ENCODE peak calls at places on chromosomes 12 and 14, in eight cellular contexts. L, T, Q, O, Z, Y, W and G are unnamed samples.

GRCh38 chr12:51009038-51009437 is 17.1 kb downstream of the SLC11A2 start:
- DNase-seq in Q (peak), Z (peak), O (no peak), T (peak), Y (no peak), W (peak), L (peak), G (peak)

GRCh38 chr14:94388027-94388895 is at the start of gene SERPINA1:
- DNase-seq in W (no peak), T (no peak), O (no peak), Z (peak), L (peak), Y (no peak), Q (peak), G (peak)

GRCh38 chr12:19643635-19644034 is 204.3 kb downstream of the AEBP2 start:
- DNase-seq in O (peak), T (no peak), Z (no peak), W (no peak), L (no peak), Y (peak), Q (no peak), G (peak)

GRCh38 chr14:48936881-48937280 is 649.3 kb downstream of the RPS29 start:
- DNase-seq in Q (no peak), Y (no peak), Z (no peak), L (no peak), T (no peak), W (no peak), O (no peak), G (no peak)

GRCh38 chr12:31412292-31412801 is 86.4 kb upstream of the SINHCAF start:
- DNase-seq in Q (no peak), T (no peak), Z (no peak), Y (no peak), O (no peak), L (no peak), W (no peak), G (no peak)

GRCh38 chr12:66803972-66804371 is 125.1 kb upstream of the GRIP1 start:
- DNase-seq in Z (no peak), L (no peak), O (no peak), Q (no peak), Y (no peak), W (no peak), T (no peak), G (no peak)

GRCh38 chr12:7806863-7807487 is 17.8 kb downstream of the NANOG start:
- DNase-seq in Q (peak), Y (peak), L (no peak), W (peak), T (peak), Z (no peak), O (peak), G (no peak)

GRCh38 chr12:71556471-71556870 is 107.2 kb downstream of the ZFC3H1 start:
- DNase-seq in W (no peak), O (no peak), Y (no peak), T (no peak), L (no peak), Z (no peak), Q (no peak), G (no peak)

GRCh38 chr14:24576178-24576577 is at the start of gene CTSG:
- DNase-seq in Y (no peak), Z (no peak), O (no peak), L (no peak), T (no peak), W (no peak), Q (no peak), G (no peak)

GRCh38 chr12:14185441-14186192 is 179.9 kb upstream of the ATF7IP start:
- DNase-seq in Y (peak), O (peak), L (no peak), Q (peak), Z (no peak), T (peak), W (no peak), G (no peak)

GRCh38 chr14:75293920-75294648 is 15.5 kb downstream of the FOS start:
- DNase-seq in T (peak), L (peak), O (peak), W (peak), Y (peak), Q (peak), Z (peak), G (peak)
- TF ChIP-seq POLR2AphosphoS5 in T (peak), L (peak), O (peak), W (peak), Y (peak), Q (peak), Z (peak), G (peak)

GRCh38 chr12:58774731-58775130 is 145.6 kb downstream of the LRIG3 start:
- DNase-seq in O (no peak), W (no peak), Y (no peak), Q (no peak), T (no peak), L (no peak), Z (no peak), G (no peak)
- H3K4me3 ChIP-seq in O (no peak), W (no peak), Y (no peak), Q (no peak), T (no peak), L (no peak), Z (no peak), G (no peak)

DNA sequence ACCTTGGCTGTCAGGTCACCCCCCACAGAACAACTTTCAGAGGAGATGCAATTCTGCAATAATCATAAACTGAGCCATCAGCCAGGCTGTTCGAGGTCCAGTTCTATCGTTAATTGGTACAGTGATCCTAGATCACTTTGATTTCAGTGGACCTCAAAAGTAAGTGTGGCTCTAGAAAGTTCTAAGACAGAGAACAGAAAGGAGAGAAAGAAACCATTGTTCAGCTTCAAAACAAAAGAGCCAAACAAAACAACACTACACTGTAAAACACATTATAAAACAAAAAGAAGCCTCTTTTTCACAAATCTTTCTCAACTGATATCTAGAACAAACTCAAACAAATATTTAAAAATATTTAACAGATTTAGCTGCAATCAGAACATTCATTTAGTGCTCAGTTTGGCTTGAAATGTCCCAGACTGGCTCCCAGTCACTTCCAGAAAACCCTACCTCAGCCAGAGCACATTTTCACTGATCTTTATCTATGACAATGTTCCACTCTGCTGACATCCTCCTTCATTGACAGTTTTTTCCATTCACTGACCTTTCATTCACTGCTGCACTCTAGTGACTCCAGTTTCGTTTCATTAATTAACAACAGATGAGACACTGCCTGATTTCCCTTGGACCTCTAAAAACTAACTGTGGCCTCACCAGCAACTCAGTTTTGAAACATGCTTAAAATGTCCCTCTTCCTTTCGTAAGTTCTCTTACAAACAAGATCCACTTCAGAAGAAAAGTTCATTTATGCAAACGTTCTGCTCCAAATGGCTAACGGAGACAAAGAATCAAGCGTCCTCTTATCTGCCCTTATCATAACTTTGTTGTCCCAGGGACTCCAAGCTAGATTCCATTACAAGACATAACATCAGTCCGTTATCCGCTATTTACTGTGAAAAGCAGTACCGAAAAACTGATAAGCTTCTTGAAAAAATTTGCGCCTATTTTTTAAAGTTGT is 56.8 kb downstream of the DUSP16 start:
- DNase-seq in T (no peak), O (peak), Q (no peak), Y (peak), L (no peak), Z (no peak), W (no peak), G (no peak)
- TF ChIP-seq POLR2AphosphoS5 in T (peak), O (no peak), Q (no peak), Y (no peak), L (peak), Z (no peak), W (peak), G (peak)

DNA sequence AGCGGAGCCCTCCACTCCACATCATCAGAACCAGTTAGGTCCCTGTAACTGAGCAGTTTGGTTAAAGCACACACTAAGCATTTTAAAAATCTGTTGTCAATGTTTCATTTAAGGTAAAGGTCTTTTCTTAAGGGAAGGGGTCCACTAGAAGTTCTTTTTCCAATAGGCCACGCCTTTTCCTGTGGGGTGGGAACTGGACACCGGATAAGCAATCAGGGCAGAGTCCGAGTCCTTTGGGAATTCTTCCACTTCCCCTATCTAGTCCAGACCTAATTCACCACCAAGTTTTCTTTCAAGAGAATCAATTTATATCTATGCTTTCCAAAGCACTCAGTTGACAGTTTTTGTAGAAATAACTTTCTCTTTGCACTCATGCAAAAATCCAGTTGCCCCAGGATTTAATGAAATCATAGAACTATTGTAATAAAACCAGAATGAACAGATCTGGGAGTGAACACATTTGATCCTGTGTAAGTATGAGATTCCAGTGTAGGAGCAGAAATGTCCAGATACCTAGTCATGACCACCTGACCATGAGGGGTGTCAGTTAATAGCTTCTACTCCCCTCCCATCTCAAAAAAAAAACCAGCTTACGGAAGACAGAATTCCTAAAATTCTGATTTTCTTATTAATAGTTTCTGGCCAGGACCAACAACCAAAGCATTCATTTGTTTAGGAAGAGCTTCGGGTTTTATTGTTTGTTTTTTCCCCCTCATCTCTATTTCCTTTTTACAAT is 11.7 kb downstream of the VPS37B start:
- DNase-seq in W (no peak), T (no peak), Z (peak), O (no peak), Q (no peak), L (no peak), Y (no peak), G (no peak)
- H3K4me3 ChIP-seq in W (no peak), T (no peak), Z (no peak), O (no peak), Q (no peak), L (no peak), Y (no peak), G (no peak)

DNA sequence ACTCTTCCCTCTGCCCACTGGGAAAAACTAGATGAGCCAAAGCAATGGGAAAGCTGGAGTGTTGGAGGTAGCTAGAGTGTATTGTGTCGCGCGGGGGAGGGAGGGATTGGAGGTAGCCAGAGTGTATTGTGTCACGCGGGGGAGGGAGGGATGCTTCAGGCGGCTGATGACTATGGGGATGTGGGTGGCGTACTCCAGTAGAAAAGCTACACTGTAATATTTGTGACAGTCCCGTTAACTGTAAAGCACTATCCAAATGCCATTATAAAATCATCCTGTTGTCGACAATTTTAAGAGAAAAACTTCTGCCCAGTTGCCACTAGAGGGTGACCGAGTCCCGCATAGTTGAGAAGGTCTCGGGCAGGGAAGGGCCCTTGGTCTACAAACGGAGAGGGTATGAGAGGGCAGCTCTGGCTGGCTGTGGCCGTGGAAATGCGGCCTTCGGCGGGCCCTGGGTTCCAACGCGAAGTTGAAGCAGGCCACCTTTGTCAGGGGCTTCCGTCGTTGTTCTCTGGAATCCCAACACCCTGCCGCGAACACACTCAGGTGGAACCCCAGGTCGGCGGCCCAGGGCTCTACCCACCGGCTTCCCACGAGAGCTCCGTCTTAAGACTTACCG is 15.1 kb upstream of the PLEK2 start:
- DNase-seq in O (peak), Q (peak), Z (peak), T (peak), W (peak), L (peak), Y (peak), G (peak)
- TF ChIP-seq POLR2AphosphoS5 in O (no peak), Q (no peak), Z (no peak), T (no peak), W (no peak), L (no peak), Y (no peak), G (no peak)

GRCh38 chr12:79874665-79875064 is 60.2 kb downstream of the PPP1R12A start:
- DNase-seq in Y (no peak), W (no peak), Q (no peak), L (no peak), Z (no peak), T (no peak), O (no peak), G (no peak)
- H3K4me3 ChIP-seq in Y (no peak), W (no peak), Q (no peak), L (no peak), Z (no peak), T (no peak), O (no peak), G (no peak)

GRCh38 chr12:12903642-12904609 is 12.6 kb downstream of the GPRC5A start:
- DNase-seq in W (peak), Y (no peak), L (no peak), Q (no peak), T (peak), O (no peak), Z (no peak), G (no peak)
- TF ChIP-seq POLR2AphosphoS5 in W (no peak), Y (no peak), L (no peak), Q (no peak), T (peak), O (no peak), Z (no peak), G (no peak)

GRCh38 chr12:47818382-47818700 is 1.4 kb downstream of the HDAC7 start:
- DNase-seq in O (peak), Q (no peak), W (no peak), Z (no peak), L (no peak), Y (peak), T (peak), G (no peak)
- H3K4me3 ChIP-seq in O (peak), Q (peak), W (peak), Z (peak), L (peak), Y (peak), T (peak), G (peak)

GRCh38 chr14:22915886-22916521 is 2.9 kb downstream of the RBM23 start:
- DNase-seq in Y (no peak), Z (no peak), W (no peak), L (no peak), Q (peak), O (no peak), T (no peak), G (peak)
- TF ChIP-seq POLR2AphosphoS5 in Y (no peak), Z (peak), W (peak), L (no peak), Q (no peak), O (no peak), T (no peak), G (peak)

DNA sequence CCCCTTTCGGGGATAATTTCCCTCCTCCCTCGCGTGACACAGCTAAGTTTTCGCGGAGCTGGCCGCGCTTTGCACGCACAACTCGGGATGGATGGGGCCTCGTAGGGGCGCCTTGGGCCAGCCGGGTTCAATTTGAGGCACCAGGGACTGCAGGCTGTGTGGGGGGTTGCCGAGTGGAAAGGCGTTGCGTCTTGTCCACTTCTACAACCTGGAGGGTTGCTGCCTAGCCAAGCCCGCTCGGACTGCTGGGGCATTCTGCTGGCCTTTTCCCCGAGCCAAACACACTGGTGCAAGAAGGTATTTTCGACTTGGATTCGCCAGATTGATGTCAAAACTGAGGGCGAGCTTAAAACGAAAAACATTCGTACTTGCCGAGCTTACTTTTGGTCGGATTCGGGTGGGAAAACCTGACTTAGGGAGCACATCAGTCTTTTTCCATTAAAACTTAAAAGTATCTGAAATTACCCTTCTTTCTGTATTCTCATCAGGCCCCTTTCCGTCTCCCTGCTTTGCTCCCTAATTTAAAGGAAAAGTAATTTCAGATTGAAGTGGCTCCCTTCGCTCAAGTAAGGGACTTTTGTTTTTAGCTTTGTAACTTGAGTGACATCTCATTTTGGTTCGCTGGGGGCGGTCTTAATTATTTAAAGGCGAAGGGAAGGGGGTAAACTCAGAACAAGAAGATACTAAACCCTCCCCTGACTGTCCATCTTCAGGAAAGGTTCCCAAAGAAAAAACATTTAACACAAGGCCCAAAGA is 14.3 kb downstream of the TBX3 start:
- DNase-seq in O (no peak), Y (no peak), T (no peak), W (no peak), Q (no peak), L (no peak), Z (no peak), G (no peak)
- H3K4me3 ChIP-seq in O (no peak), Y (no peak), T (no peak), W (no peak), Q (no peak), L (no peak), Z (peak), G (peak)